ENCODE peak calls at places on chromosomes 2 and 18, in seven cellular contexts. P is transverse colon, I is dorsolateral prefrontal cortex, O is AG04449, B is stomach, R is K562, S is adrenal gland. N is an unnamed sample.

GRCh38 chr2:97716695-97717617 is 3.6 kb downstream of the ZAP70 start:
- DNase-seq in P (no peak), I (no peak), O (no peak), B (no peak), R (no peak), S (no peak), N (no peak)

GRCh38 chr18:78780719-78781600 is 198.7 kb upstream of the SALL3 start:
- DNase-seq in P (no peak), I (no peak), O (no peak), B (peak), R (no peak), S (no peak), N (no peak)

GRCh38 chr2:39435974-39436591 is 1.0 kb downstream of the MAP4K3 start:
- DNase-seq in P (no peak), I (no peak), O (no peak), B (no peak), R (no peak), S (no peak), N (peak)

GRCh38 chr2:148645135-148645924 is 779 bp downstream of the EPC2 start:
- DNase-seq in P (peak), I (peak), O (peak), B (peak), R (peak), S (peak), N (peak)

GRCh38 chr18:48310353-48310752 is 98.8 kb downstream of the ZBTB7C start:
- DNase-seq in P (no peak), I (no peak), O (no peak), B (no peak), R (no peak), S (no peak), N (no peak)

GRCh38 chr18:79399275-79400081 is 3.7 kb downstream of the NFATC1 start:
- DNase-seq in P (no peak), I (peak), O (no peak), B (no peak), R (no peak), S (no peak), N (no peak)

GRCh38 chr2:84832772-84833461 is 48.0 kb downstream of the TRABD2A start:
- DNase-seq in P (peak), I (peak), O (no peak), B (no peak), R (no peak), S (peak), N (no peak)

GRCh38 chr2:127695491-127696472 is 5.5 kb upstream of the SFT2D3 start:
- DNase-seq in P (peak), I (peak), O (no peak), B (peak), R (no peak), S (peak), N (peak)

GRCh38 chr2:43265006-43265770 is 38.8 kb upstream of the ZFP36L2 start:
- DNase-seq in P (no peak), I (no peak), O (no peak), B (no peak), R (no peak), S (no peak), N (no peak)

GRCh38 chr2:233209117-233209977 is 42.1 kb upstream of the ATG16L1 start:
- DNase-seq in P (no peak), I (no peak), O (no peak), B (no peak), R (no peak), S (no peak), N (no peak)

GRCh38 chr2:124530203-124530602 is 505.1 kb downstream of the CNTNAP5 start:
- DNase-seq in P (no peak), I (no peak), O (no peak), B (no peak), R (no peak), S (no peak), N (no peak)

GRCh38 chr2:23791030-23791429 is 135.9 kb downstream of the ATAD2B start:
- DNase-seq in P (no peak), I (no peak), O (peak), B (no peak), R (peak), S (no peak), N (no peak)

GRCh38 chr18:43751203-43751602 is 473.9 kb upstream of the SYT4 start:
- DNase-seq in P (no peak), I (no peak), O (no peak), B (no peak), R (no peak), S (no peak), N (no peak)

GRCh38 chr2:86807462-86808275 is 17.0 kb upstream of the CD8A start:
- DNase-seq in P (peak), I (peak), O (no peak), B (peak), R (no peak), S (no peak), N (peak)

GRCh38 chr2:5706717-5707455 is 14.7 kb downstream of the SOX11 start:
- DNase-seq in P (no peak), I (no peak), O (no peak), B (no peak), R (no peak), S (no peak), N (no peak)

GRCh38 chr2:134738150-134738865 is 19.5 kb upstream of the TMEM163 start:
- DNase-seq in P (no peak), I (no peak), O (no peak), B (no peak), R (no peak), S (no peak), N (no peak)
- H3K4me3 ChIP-seq in P (no peak), I (no peak), O (no peak), B (no peak), R (no peak), S (no peak), N (no peak)

DNA sequence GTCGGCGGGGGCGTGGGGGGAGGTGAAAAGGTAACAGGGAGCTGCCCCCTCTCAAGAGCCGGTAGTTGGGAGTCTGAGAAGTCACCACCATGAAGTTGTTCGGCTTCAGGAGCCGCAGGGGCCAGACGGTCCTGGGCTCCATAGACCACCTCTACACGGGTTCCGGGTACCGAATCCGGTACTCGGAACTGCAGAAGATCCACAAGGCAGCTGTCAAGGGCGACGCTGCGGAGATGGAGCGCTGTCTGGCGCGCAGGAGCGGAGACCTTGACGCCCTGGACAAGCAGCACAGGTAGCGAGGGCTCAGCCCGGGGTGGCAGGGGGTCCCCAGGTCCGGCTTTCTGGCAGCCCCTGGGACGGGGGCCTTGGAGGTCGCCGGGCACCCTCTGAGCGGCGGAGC is 47.1 kb upstream of the ZNF519 start:
- DNase-seq in P (no peak), I (no peak), O (no peak), B (no peak), R (no peak), S (no peak), N (no peak)
- H3K4me3 ChIP-seq in P (no peak), I (peak), O (peak), B (peak), R (no peak), S (no peak), N (peak)

GRCh38 chr2:121256720-121257475 is 28.1 kb downstream of the TFCP2L1 start:
- DNase-seq in P (peak), I (no peak), O (no peak), B (peak), R (no peak), S (no peak), N (no peak)

GRCh38 chr2:121255363-121255762 is 29.6 kb downstream of the TFCP2L1 start:
- DNase-seq in P (peak), I (no peak), O (no peak), B (no peak), R (no peak), S (no peak), N (no peak)

GRCh38 chr2:121253021-121253673 is 31.9 kb downstream of the TFCP2L1 start:
- DNase-seq in P (no peak), I (no peak), O (no peak), B (no peak), R (peak), S (no peak), N (no peak)

GRCh38 chr2:121253674-121254240 is 31.2 kb downstream of the TFCP2L1 start:
- DNase-seq in P (no peak), I (no peak), O (no peak), B (no peak), R (no peak), S (no peak), N (no peak)

DNA sequence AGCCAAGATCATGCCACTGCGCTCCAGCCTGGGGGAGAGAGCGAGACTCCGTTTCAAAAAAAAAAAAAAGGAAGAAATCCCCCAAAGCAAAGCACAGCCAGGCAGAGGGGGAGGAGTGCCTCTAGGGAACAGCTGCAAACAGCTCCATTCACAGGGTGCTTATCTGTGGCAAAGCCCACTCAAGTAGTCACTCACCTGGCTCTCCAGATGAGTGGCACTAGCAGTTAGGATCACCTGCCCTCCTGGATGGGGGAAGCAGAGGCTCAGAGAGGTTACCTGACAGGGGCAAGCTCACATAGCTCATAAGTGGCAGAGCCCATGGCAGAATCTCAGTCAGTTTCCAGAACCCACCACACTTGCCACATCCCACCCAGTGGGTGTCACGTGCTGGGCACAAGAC is 30.3 kb downstream of the TFCP2L1 start:
- DNase-seq in P (no peak), I (no peak), O (no peak), B (no peak), R (no peak), S (no peak), N (no peak)
- H3K4me3 ChIP-seq in P (no peak), I (no peak), O (no peak), B (no peak), R (no peak), S (no peak), N (no peak)

GRCh38 chr2:44938287-44939073 is 3.0 kb upstream of the SIX3 start:
- DNase-seq in P (no peak), I (no peak), O (no peak), B (no peak), R (no peak), S (no peak), N (no peak)
- H3K4me3 ChIP-seq in P (no peak), I (peak), O (no peak), B (peak), R (no peak), S (no peak), N (no peak)

GRCh38 chr2:188902906-188903305 is 71.3 kb upstream of the COL3A1 start:
- DNase-seq in P (no peak), I (no peak), O (no peak), B (no peak), R (no peak), S (no peak), N (no peak)
- H3K4me3 ChIP-seq in P (no peak), I (no peak), O (no peak), B (no peak), R (no peak), S (no peak), N (no peak)

DNA sequence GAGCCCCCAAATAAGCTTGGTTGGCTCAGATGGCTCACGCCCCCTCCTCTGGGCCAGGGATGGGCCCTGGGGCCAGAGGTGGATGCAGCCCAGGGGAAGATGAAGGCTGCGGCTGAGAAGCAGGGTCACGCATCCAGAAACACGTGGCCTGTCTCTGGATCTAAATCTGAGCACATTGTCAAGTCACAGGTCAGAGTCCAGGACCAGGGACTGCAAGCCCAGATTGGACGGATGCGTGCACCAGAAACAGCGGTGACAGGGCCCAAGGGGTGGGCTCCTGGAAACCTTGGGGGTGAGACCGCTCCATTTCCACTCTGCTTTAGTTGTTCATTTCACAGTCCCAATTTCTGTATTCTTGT is 226.2 kb downstream of the ACKR3 start:
- DNase-seq in P (no peak), I (no peak), O (no peak), B (no peak), R (no peak), S (no peak), N (no peak)
- H3K4me3 ChIP-seq in P (no peak), I (no peak), O (no peak), B (no peak), R (no peak), S (no peak), N (no peak)

GRCh38 chr18:62347091-62347506 is 22.0 kb downstream of the TNFRSF11A start:
- DNase-seq in P (no peak), I (no peak), O (no peak), B (no peak), R (no peak), S (no peak), N (no peak)
- H3K4me3 ChIP-seq in P (no peak), I (no peak), O (no peak), B (no peak), R (no peak), S (no peak), N (no peak)

GRCh38 chr2:238163494-238164198 is 4.9 kb downstream of the ERFE start:
- DNase-seq in P (no peak), I (peak), O (no peak), B (no peak), R (no peak), S (no peak), N (peak)
- H3K4me3 ChIP-seq in P (no peak), I (peak), O (peak), B (peak), R (no peak), S (no peak), N (no peak)

GRCh38 chr2:8625399-8626283 is 56.2 kb upstream of the ID2 start:
- DNase-seq in P (no peak), I (no peak), O (no peak), B (no peak), R (no peak), S (no peak), N (no peak)

GRCh38 chr2:8627692-8628085 is 54.2 kb upstream of the ID2 start:
- DNase-seq in P (peak), I (no peak), O (no peak), B (peak), R (peak), S (no peak), N (no peak)

GRCh38 chr2:8626572-8626971 is 55.3 kb upstream of the ID2 start:
- DNase-seq in P (no peak), I (no peak), O (no peak), B (no peak), R (no peak), S (no peak), N (no peak)

GRCh38 chr2:8628179-8628869 is 53.5 kb upstream of the ID2 start:
- DNase-seq in P (no peak), I (no peak), O (no peak), B (no peak), R (peak), S (no peak), N (no peak)

GRCh38 chr2:8627019-8627691 is 54.7 kb upstream of the ID2 start:
- DNase-seq in P (peak), I (no peak), O (no peak), B (no peak), R (no peak), S (no peak), N (no peak)
- H3K4me3 ChIP-seq in P (no peak), I (no peak), O (no peak), B (no peak), R (no peak), S (no peak), N (no peak)

DNA sequence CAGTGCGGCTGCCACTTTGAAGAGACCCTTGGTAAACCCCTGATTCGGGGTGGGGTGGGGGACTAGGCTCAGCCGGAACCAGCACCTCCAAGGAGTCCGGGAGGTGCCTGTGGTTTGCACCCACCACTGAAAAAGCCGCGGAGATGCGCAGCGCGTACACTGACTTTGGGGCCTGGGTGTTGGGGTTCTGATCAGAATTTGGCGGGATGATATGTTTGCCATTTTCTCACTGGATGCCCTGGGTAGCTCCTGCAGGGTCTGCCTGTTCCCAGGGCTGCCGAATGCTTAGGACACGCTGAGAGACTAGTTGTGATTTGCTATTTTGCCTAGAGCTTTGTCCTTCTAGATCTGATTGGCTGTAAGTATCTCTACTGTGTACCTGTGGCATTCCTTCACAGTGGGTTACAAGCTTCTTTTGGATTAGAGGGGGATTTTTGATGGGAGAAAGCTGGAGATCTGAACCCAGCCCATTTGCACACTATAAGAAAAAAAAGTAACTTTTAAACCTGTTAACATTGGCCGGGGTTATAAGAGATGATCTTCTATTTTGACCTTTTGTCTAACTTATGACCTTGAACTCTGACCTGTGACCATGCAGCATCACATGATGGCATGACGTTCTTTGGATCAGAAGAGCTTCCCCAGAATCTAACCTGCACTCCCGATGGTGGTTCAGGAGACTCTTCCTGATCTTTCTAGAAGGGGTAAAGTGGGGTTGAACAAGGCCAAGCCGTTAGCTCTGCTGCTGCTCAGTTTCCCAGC is 1.6 kb downstream of the KCNE4 start:
- DNase-seq in P (no peak), I (no peak), O (no peak), B (no peak), R (no peak), S (no peak), N (peak)
- H3K4me3 ChIP-seq in P (peak), I (peak), O (peak), B (peak), R (no peak), S (no peak), N (peak)